ENCODE peak calls at places on chromosome 1, in nine cellular contexts. Q is bronchial epithelial cell; Y is stimulated activated CD8-positive, alpha-beta memory T cell treated with anti-CD3 and anti-CD28 coated beads, Interleukin-12 subunit alpha, Interleukin-12 subunit beta, amount 100 ng/mL, for 4 hours; O is endodermal cell; J is AML-193; E is C1 segment of cervical spinal cord; C is memory B cell; U is GDM1; K is nucleus accumbens. X is an unnamed sample.
A peak's percentile ranks its signal among the peaks of the same experiment; 100 is the strongest.

GRCh38 chr1:155278689-155279160 is 1.5 kb downstream of the HCN3 start:
- DNase-seq in Q (no peak), Y (no peak), O (no peak), J (no peak), E (no peak), C (no peak), U (no peak), K (no peak), X (no peak)

GRCh38 chr1:85621430-85621829 is 40.9 kb downstream of the CCN1 start:
- DNase-seq in Q (no peak), Y (no peak), O (no peak), J (no peak), E (no peak), C (no peak), U (no peak), K (no peak), X (no peak)

GRCh38 chr1:35600593-35600992 is 27.5 kb downstream of the TFAP2E start:
- DNase-seq in Q (no peak), Y (no peak), O (no peak), J (no peak), E (no peak), C (no peak), U (no peak), K (no peak), X (no peak)

GRCh38 chr1:28751315-28752056 is 14.7 kb downstream of the YTHDF2 start:
- DNase-seq in Q (peak; percentile 50), Y (no peak), O (no peak), J (no peak), E (no peak), C (no peak), U (no peak), K (no peak), X (no peak)

GRCh38 chr1:165443539-165444289 is 1.2 kb downstream of the RXRG start:
- DNase-seq in Q (no peak), Y (no peak), O (peak; percentile 77), J (no peak), E (no peak), C (no peak), U (no peak), K (no peak), X (no peak)

GRCh38 chr1:117562581-117563491 is 43.0 kb upstream of the TENT5C start:
- DNase-seq in Q (no peak), Y (no peak), O (no peak), J (no peak), E (no peak), C (peak; percentile 8), U (no peak), K (no peak), X (no peak)

GRCh38 chr1:192496369-192497056 is 79.1 kb upstream of the RGS1 start:
- DNase-seq in Q (no peak), Y (no peak), O (no peak), J (no peak), E (no peak), C (no peak), U (no peak), K (no peak), X (no peak)

GRCh38 chr1:224433041-224433670 is 1.4 kb downstream of the WDR26 start:
- DNase-seq in Q (peak; percentile 12), Y (no peak), O (peak; percentile 59), J (no peak), E (peak; percentile 24), C (no peak), U (no peak), K (no peak), X (no peak)

GRCh38 chr1:26784023-26784871 is 3.5 kb upstream of the PIGV start:
- DNase-seq in Q (no peak), Y (no peak), O (peak; percentile 65), J (no peak), E (peak; percentile 40), C (no peak), U (no peak), K (no peak), X (no peak)

GRCh38 chr1:172473302-172473701 is 29.4 kb upstream of the PIGC start:
- DNase-seq in Q (no peak), Y (no peak), O (no peak), J (peak; percentile 99), E (no peak), C (no peak), U (peak; percentile 63), K (no peak), X (peak; percentile 97)

GRCh38 chr1:203129501-203130231 is 2.1 kb downstream of the ADORA1 start:
- DNase-seq in Q (no peak), Y (no peak), O (peak; percentile 39), J (peak; percentile 15), E (peak; percentile 68), C (no peak), U (no peak), K (peak; percentile 59), X (no peak)

GRCh38 chr1:66652556-66652955 is 99.7 kb upstream of the DYNLT5 start:
- DNase-seq in Q (no peak), Y (no peak), O (peak; percentile 51), J (no peak), E (no peak), C (no peak), U (no peak), K (no peak), X (no peak)

GRCh38 chr1:96472471-96472870 is 249.1 kb upstream of the PTBP2 start:
- DNase-seq in Q (no peak), Y (no peak), O (no peak), J (no peak), E (no peak), C (no peak), U (no peak), K (no peak), X (no peak)

GRCh38 chr1:37498872-37499617 is 15.5 kb downstream of the MEAF6 start:
- DNase-seq in Q (peak; percentile 54), Y (no peak), O (no peak), J (no peak), E (peak; percentile 19), C (no peak), U (no peak), K (no peak), X (no peak)

GRCh38 chr1:227920896-227921295 is 26.8 kb downstream of the WNT9A start:
- DNase-seq in Q (no peak), Y (no peak), O (no peak), J (no peak), E (no peak), C (no peak), U (no peak), K (no peak), X (no peak)

GRCh38 chr1:106568161-106568560 is 488.3 kb upstream of the PRMT6 start:
- DNase-seq in Q (peak; percentile 26), Y (no peak), O (no peak), J (no peak), E (no peak), C (no peak), U (no peak), K (no peak), X (no peak)

GRCh38 chr1:11882814-11883538 is 24.2 kb upstream of the NPPB start:
- DNase-seq in Q (peak; percentile 21), Y (no peak), O (peak; percentile 93), J (no peak), E (no peak), C (no peak), U (no peak), K (no peak), X (no peak)

GRCh38 chr1:246267896-246268295 is 239.2 kb downstream of the SMYD3 start:
- DNase-seq in Q (no peak), Y (no peak), O (peak; percentile 64), J (no peak), E (no peak), C (no peak), U (no peak), K (no peak), X (no peak)

GRCh38 chr1:151948506-151948905 is 39.2 kb upstream of the THEM4 start:
- DNase-seq in Q (no peak), Y (no peak), O (no peak), J (no peak), E (no peak), C (no peak), U (no peak), K (no peak), X (no peak)

GRCh38 chr1:22747021-22747734 is 36.5 kb downstream of the EPHB2 start:
- DNase-seq in Q (peak; percentile 85), Y (no peak), O (no peak), J (no peak), E (no peak), C (no peak), U (no peak), K (no peak), X (no peak)

GRCh38 chr1:54124472-54124871 is 28.3 kb downstream of the CDCP2 start:
- DNase-seq in Q (peak; percentile 19), Y (no peak), O (peak; percentile 53), J (no peak), E (no peak), C (no peak), U (no peak), K (no peak), X (no peak)

GRCh38 chr1:22804333-22804906 is 93.8 kb downstream of the EPHB2 start:
- DNase-seq in Q (peak; percentile 62), Y (no peak), O (no peak), J (no peak), E (no peak), C (no peak), U (no peak), K (no peak), X (no peak)

GRCh38 chr1:33143698-33144097 is 38.1 kb downstream of the TRIM62 start:
- DNase-seq in Q (no peak), Y (no peak), O (no peak), J (no peak), E (no peak), C (no peak), U (no peak), K (no peak), X (no peak)